ENCODE peak calls at places on chromosomes 4 and X, in eight cellular contexts. N is cardiac fibroblast, D is lower lobe of right lung, O is AG09309, W is IMR-90, Y is suprapubic skin, L is fibroblast of pulmonary artery, K is fibroblast of lung. T is an unnamed sample.

GRCh38 chr4:100694467-100694866 is 176.6 kb upstream of the EMCN start:
- DNase-seq in K (no peak), D (no peak), L (no peak), O (no peak), N (no peak), Y (no peak), W (no peak), T (no peak)

GRCh38 chrX:72262077-72262476 is 15.0 kb downstream of the RPS4X start:
- DNase-seq in W (no peak), D (no peak), K (no peak), N (no peak), O (no peak), L (no peak), Y (no peak), T (no peak)

GRCh38 chr4:169410839-169411770 is 140.3 kb upstream of the SH3RF1 start:
- DNase-seq in W (peak), K (peak), Y (no peak), D (no peak), N (peak), L (peak), O (peak), T (peak)

GRCh38 chr4:161650812-161651211 is 513.0 kb downstream of the FSTL5 start:
- DNase-seq in W (no peak), N (no peak), O (no peak), K (no peak), D (no peak), L (no peak), Y (no peak), T (no peak)

GRCh38 chr4:116180056-116180690 is 905.2 kb downstream of the TRAM1L1 start:
- DNase-seq in Y (no peak), L (peak), O (no peak), N (peak), D (no peak), W (no peak), K (peak), T (peak)

GRCh38 chrX:63754860-63755579 is 30.0 kb downstream of the ARHGEF9 start:
- DNase-seq in W (peak), K (peak), O (peak), N (peak), D (peak), L (peak), Y (peak), T (peak)

GRCh38 chrX:80432863-80433262 is 12.6 kb downstream of the TENT5D start:
- DNase-seq in K (no peak), D (no peak), Y (no peak), O (no peak), N (peak), L (peak), W (no peak), T (no peak)

GRCh38 chrX:16594490-16594889 is 55.5 kb upstream of the S100G start:
- DNase-seq in W (no peak), N (no peak), K (no peak), O (no peak), Y (no peak), D (no peak), L (no peak), T (no peak)

GRCh38 chr4:169160825-169161224 is 109.9 kb downstream of the SH3RF1 start:
- DNase-seq in Y (no peak), O (no peak), L (peak), D (no peak), K (peak), W (no peak), N (peak), T (peak)

GRCh38 chr4:5955201-5955821 is 62.4 kb upstream of the CRMP1 start:
- DNase-seq in K (no peak), O (no peak), L (no peak), D (no peak), Y (no peak), N (no peak), W (no peak), T (no peak)

GRCh38 chr4:108160741-108161352 is 7.9 kb downstream of the LEF1 start:
- DNase-seq in N (no peak), L (no peak), W (no peak), K (no peak), O (no peak), D (no peak), Y (no peak), T (no peak)
- H3K4me3 ChIP-seq in N (no peak), L (no peak), W (no peak), K (no peak), O (no peak), D (no peak), Y (no peak), T (no peak)

GRCh38 chrX:47091149-47091775 is 13.0 kb downstream of the RGN start:
- DNase-seq in W (peak), L (peak), K (peak), N (peak), Y (no peak), D (no peak), O (no peak), T (peak)

GRCh38 chrX:47098746-47099145 is 20.5 kb downstream of the RGN start:
- DNase-seq in Y (no peak), L (no peak), N (no peak), O (no peak), K (no peak), D (no peak), W (no peak), T (no peak)

GRCh38 chrX:47097018-47097417 is 18.8 kb downstream of the RGN start:
- DNase-seq in K (no peak), N (no peak), D (no peak), W (no peak), O (no peak), Y (no peak), L (no peak), T (no peak)

GRCh38 chrX:47093860-47094259 is 15.6 kb downstream of the RGN start:
- DNase-seq in K (no peak), W (no peak), O (no peak), Y (no peak), D (no peak), N (no peak), L (no peak), T (no peak)

GRCh38 chrX:47093248-47093647 is 15.0 kb downstream of the RGN start:
- DNase-seq in O (peak), L (peak), D (no peak), K (peak), W (peak), Y (no peak), N (peak), T (peak)
- TF ChIP-seq CTCF in O (peak), L (peak), D (peak), K (peak), W (peak), Y (no peak), N (no peak), T (peak)

GRCh38 chr4:38667005-38667771 is 3.2 kb downstream of the KLF3 start:
- DNase-seq in W (peak), Y (peak), N (peak), L (peak), O (peak), D (peak), K (peak), T (peak)
- H3K4me3 ChIP-seq in W (peak), Y (peak), N (peak), L (peak), O (peak), D (peak), K (peak), T (peak)

GRCh38 chrX:155046811-155047528 is 20.3 kb downstream of the FUNDC2 start:
- DNase-seq in K (no peak), N (no peak), W (no peak), D (no peak), Y (no peak), O (no peak), L (no peak), T (no peak)

GRCh38 chrX:155052738-155053498 is 18.0 kb downstream of the CMC4 start:
- DNase-seq in D (no peak), W (no peak), N (no peak), Y (no peak), O (no peak), K (no peak), L (no peak), T (no peak)

GRCh38 chrX:155046129-155046810 is 19.6 kb downstream of the FUNDC2 start:
- DNase-seq in D (no peak), O (no peak), N (no peak), K (no peak), Y (no peak), W (no peak), L (no peak), T (no peak)

GRCh38 chrX:155053656-155054055 is 17.3 kb downstream of the CMC4 start:
- DNase-seq in L (no peak), Y (no peak), D (no peak), N (no peak), K (no peak), O (no peak), W (no peak), T (no peak)

DNA sequence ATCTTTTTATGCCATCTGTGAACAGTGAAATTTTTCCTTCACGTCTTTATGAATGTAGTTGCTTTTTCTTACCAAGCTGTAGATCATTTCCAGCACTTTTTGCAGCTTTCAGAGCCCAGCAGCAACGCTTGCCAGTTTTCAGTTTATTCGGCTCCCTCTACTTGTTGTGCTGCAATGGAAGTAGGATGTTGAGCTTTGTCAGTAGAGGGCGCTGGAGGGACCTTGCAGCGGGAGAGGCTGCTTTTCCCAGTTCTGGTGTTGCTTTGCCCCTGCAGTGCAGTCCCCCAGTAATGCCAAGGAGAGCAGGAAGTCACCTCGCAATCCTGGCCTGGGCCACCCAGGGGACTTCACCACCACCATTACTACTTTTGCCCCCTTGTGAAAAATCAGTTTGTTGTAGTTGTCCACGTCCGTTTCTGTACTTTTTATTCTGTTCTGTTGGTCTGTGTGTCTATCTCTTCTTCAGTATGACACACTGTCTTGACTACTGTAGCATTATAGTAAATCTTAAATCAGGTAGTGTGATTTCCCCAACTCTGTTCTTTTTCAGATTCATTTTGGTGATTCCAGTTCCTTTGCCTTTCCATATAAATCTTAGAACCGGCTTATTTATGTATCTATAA is 21.8 kb downstream of the CMC4 start:
- DNase-seq in W (peak), L (peak), K (peak), O (no peak), Y (no peak), D (no peak), N (peak), T (peak)
- TF ChIP-seq CTCF in W (peak), L (peak), K (peak), O (peak), Y (no peak), D (peak), N (peak), T (peak)